ENCODE peak calls at places on chromosomes 6 and 20, in six cellular contexts. Q is fibroblast of lung; B is suprapubic skin; M is MM.1S; I is CD8-positive, alpha-beta memory T cell; X is WERI-Rb-1. W is an unnamed sample.

GRCh38 chr6:48765352-48765961 is 654.5 kb upstream of the PTCHD4 start:
- DNase-seq in M (peak), X (peak), I (no peak), Q (peak), B (no peak), W (peak)

GRCh38 chr6:145015739-145016558 is 719.4 kb downstream of the EPM2A start:
- DNase-seq in B (no peak), Q (peak), I (no peak), M (no peak), X (no peak), W (peak)

GRCh38 chr6:52115891-52116604 is 28.6 kb upstream of the PKHD1 start:
- DNase-seq in I (no peak), B (no peak), X (no peak), M (no peak), Q (no peak), W (peak)

GRCh38 chr20:45946149-45946970 is 11.9 kb downstream of the PCIF1 start:
- DNase-seq in Q (peak), M (no peak), B (no peak), I (peak), X (no peak), W (no peak)

GRCh38 chr20:34875657-34876160 is 703 bp upstream of the ACSS2 start:
- DNase-seq in X (no peak), M (no peak), Q (no peak), B (no peak), I (no peak), W (no peak)

GRCh38 chr6:33427585-33428218 is 7.8 kb downstream of the SYNGAP1 start:
- DNase-seq in X (peak), B (no peak), Q (no peak), I (peak), M (no peak), W (peak)

GRCh38 chr20:7650481-7650880 is 289.8 kb downstream of the HAO1 start:
- DNase-seq in X (no peak), I (no peak), B (no peak), Q (peak), M (no peak), W (peak)

GRCh38 chr6:3439961-3440360 is 16.9 kb downstream of the SLC22A23 start:
- DNase-seq in M (no peak), I (no peak), X (no peak), B (no peak), Q (no peak), W (no peak)

GRCh38 chr6:166541876-166542579 is 44.5 kb downstream of the RAMACL start:
- DNase-seq in X (no peak), B (no peak), M (no peak), I (no peak), Q (no peak), W (no peak)

GRCh38 chr20:8250539-8251200 is 118.6 kb downstream of the PLCB1 start:
- DNase-seq in Q (no peak), B (no peak), X (no peak), M (no peak), I (no peak), W (no peak)

GRCh38 chr6:39543117-39543516 is 182.1 kb downstream of the KIF6 start:
- DNase-seq in B (peak), X (no peak), I (no peak), M (no peak), Q (peak), W (no peak)

GRCh38 chr20:35368616-35369423 is 43.0 kb downstream of the UQCC1 start:
- DNase-seq in B (no peak), Q (no peak), X (peak), I (no peak), M (peak), W (no peak)

GRCh38 chr20:50678213-50678898 is 13.0 kb downstream of the RIPOR3 start:
- DNase-seq in I (no peak), Q (no peak), X (no peak), B (no peak), M (no peak), W (peak)

GRCh38 chr20:13841206-13841605 is 56.4 kb downstream of the NDUFAF5 start:
- DNase-seq in M (no peak), X (no peak), Q (no peak), I (no peak), B (no peak), W (no peak)

GRCh38 chr6:15493437-15494168 is 169.2 kb downstream of the DTNBP1 start:
- DNase-seq in M (no peak), X (no peak), B (no peak), I (no peak), Q (peak), W (no peak)

GRCh38 chr6:112433457-112433856 is 86.3 kb downstream of the RFPL4B start:
- DNase-seq in X (no peak), M (no peak), B (no peak), I (no peak), Q (no peak), W (peak)

GRCh38 chr6:47206626-47207025 is 103.1 kb downstream of the TNFRSF21 start:
- DNase-seq in Q (no peak), B (no peak), I (no peak), X (no peak), M (no peak), W (no peak)

GRCh38 chr6:105097288-105097687 is 82.5 kb downstream of the POPDC3 start:
- DNase-seq in X (no peak), B (no peak), Q (no peak), M (no peak), I (no peak), W (peak)

GRCh38 chr20:47688385-47689381 is 96.6 kb downstream of the SULF2 start:
- DNase-seq in M (no peak), B (no peak), X (no peak), Q (no peak), I (no peak), W (no peak)

GRCh38 chr20:50635676-50636600 is 55.4 kb downstream of the RIPOR3 start:
- DNase-seq in M (peak), I (peak), Q (peak), X (peak), B (no peak), W (peak)

GRCh38 chr6:16766043-16766521 is 4.8 kb upstream of the ATXN1 start:
- DNase-seq in I (no peak), M (peak), Q (peak), X (no peak), B (no peak), W (peak)

GRCh38 chr20:48189177-48189576 is 403.9 kb upstream of the SULF2 start:
- DNase-seq in X (peak), B (no peak), I (no peak), M (peak), Q (peak), W (peak)

GRCh38 chr20:51345601-51346101 is 196.9 kb downstream of the NFATC2 start:
- DNase-seq in Q (peak), B (no peak), I (no peak), M (no peak), X (no peak), W (peak)

GRCh38 chr20:56628015-56628872 is 862 bp upstream of the TFAP2C start:
- DNase-seq in I (no peak), X (no peak), M (peak), B (no peak), Q (no peak), W (peak)

DNA sequence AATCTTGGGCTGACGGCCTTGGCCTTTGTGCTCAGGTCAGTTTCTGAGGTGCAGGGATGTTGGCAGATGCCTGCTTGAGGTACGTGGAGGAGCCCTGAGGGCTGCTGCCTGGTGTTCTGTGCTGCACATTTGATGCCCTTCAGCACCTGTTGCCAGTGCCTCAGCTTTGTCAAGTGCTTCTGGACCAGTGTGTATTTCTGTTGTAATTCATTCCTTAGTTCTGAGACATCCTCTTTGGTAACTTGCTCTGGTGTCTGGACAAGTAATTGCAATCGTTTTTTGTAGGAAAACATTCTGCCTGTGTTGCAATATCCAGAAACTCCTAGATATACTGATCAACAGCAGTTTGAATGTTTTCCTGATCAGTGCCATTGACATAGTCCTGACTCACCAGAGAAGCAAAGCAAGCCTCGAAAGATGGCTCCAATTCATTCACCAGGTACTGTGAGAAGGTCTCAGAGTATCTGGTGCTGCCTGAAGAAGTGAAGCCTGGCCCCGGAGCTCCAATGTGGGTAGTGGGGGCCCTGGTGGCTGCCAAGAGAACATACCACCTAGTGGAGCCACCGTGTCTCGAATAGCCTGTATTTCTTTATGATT is 26.7 kb downstream of the ZNF337 start:
- DNase-seq in B (no peak), X (peak), Q (peak), M (no peak), I (no peak), W (peak)
- H3K27ac ChIP-seq in B (no peak), X (no peak), Q (no peak), M (no peak), I (no peak), W (no peak)

GRCh38 chr6:160801418-160801817 is 99.4 kb downstream of the PLG start:
- DNase-seq in X (no peak), Q (no peak), B (no peak), I (no peak), M (no peak), W (no peak)

GRCh38 chr6:160799801-160800200 is 97.8 kb downstream of the PLG start:
- DNase-seq in I (no peak), X (no peak), Q (no peak), B (no peak), M (no peak), W (no peak)

GRCh38 chr6:160810238-160810637 is 108.2 kb downstream of the PLG start:
- DNase-seq in M (no peak), X (no peak), I (no peak), Q (no peak), B (no peak), W (peak)

GRCh38 chr6:160808263-160808662 is 106.2 kb downstream of the PLG start:
- DNase-seq in X (no peak), I (no peak), M (no peak), B (no peak), Q (no peak), W (peak)

DNA sequence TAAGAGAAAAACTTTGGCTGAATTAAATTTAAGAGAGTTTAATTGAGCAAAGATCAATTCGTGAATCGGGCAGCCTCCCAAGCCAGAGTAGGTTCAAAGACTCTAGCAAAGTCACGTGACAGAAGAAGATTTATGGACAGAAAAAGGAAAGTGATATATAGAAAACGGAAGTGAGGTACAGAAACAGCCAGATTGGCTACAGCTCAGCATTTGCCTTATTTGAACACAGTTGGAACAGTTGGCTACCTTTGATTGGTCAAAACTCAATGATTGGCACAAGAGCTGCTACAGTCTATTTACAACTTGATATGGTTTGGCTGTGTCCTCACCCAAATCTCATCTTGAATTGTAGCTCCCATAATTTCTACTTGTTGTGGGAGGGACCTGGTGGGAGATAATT is 102.6 kb downstream of the PLG start:
- DNase-seq in B (no peak), Q (no peak), M (no peak), I (no peak), X (no peak), W (no peak)
- H3K27ac ChIP-seq in B (no peak), Q (no peak), M (no peak), I (no peak), X (no peak), W (no peak)

DNA sequence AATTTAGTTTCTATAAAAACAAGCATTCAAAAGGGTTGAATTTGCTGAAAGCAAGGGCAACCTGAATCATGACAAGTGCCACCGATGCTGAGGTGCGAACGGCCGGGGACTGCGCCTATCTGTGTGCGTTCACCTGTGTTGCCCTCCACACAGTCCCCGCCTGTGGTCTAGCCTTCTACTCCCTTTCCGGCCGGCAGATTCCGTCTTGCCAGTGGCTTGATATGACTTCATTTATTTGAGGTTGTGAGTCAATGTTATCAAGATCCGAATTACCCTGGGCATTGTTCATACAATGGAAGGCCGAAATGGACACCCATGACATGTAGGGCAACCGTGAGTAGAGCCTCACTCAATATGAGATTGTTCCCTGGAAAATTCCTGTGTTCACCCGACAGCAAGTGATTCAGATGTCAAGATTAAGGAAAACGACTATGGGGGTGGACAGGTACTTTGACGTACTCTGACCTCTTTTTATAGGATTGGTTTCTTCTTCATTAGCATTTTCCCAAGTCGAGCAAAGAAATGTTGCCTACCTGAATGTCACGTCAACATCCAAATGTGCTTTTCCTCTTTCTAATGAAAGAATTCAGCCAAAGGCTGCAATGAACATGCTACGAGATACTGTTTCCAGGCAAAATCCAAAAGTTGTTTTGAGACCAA is 41.1 kb upstream of the NEDD9 start:
- DNase-seq in B (no peak), X (no peak), M (no peak), Q (no peak), I (no peak), W (peak)
- H3K27ac ChIP-seq in B (no peak), X (no peak), M (no peak), Q (no peak), I (no peak), W (peak)

DNA sequence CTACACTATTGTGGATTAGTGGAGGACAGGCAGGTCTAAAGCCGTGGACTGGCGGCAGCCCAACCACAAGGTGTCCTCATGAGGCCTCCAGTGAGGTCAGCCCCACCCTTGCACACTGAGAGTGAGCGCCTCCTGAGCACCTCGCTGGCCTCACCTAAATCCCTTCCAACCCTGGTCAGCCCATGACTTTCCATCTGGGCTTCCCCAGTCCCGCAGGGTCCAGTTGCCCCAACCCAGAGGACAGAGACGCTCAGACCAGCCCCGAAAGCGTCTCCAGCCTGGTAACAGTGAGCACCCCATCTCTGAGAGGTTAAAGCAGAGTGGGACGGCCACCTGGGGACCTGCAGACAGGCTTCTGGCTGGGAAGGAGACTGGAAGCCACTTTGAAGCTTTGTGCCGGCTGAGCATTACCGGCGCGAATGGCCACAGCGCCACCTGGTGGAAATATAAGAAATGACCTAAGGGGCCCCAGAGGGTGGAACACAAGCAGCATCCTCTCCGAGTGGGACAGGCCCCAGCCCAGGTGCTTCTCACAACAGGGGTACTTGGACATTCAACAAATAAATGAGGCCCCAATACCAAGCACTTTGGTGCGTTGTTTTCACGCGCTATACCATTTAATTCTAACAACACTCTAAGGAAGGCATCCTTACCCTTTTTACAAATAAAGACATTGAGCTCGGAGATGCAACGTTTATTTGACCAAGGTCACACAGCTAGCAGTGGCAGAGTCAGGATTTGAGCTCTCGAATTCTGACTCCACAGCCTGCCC is 65.7 kb upstream of the TOP1 start:
- DNase-seq in I (peak), Q (peak), X (peak), B (peak), M (peak), W (peak)
- H3K27ac ChIP-seq in I (no peak), Q (no peak), X (peak), B (no peak), M (no peak), W (no peak)

DNA sequence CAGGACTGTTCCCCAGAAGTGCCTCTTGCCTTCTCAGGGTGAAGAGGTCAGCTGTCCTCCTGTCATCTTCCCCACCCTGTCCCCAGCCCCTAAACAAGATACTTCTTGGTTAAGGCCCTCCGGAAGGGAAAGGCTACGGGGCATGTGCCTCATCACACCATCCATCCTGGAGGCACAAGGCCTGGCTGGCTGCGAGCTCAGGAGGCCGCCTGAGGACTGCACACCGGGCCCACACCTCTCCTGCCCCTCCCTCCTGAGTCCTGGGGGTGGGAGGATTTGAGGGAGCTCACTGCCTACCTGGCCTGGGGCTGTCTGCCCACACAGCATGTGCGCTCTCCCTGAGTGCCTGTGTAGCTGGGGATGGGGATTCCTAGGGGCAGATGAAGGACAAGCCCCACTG is 9.8 kb downstream of the PI16 start:
- DNase-seq in I (no peak), M (no peak), X (no peak), Q (no peak), B (no peak), W (no peak)
- H3K27ac ChIP-seq in I (no peak), M (no peak), X (no peak), Q (no peak), B (no peak), W (no peak)

GRCh38 chr20:4135385-4136077 is 120.2 kb upstream of the RNF24 start:
- DNase-seq in I (no peak), Q (peak), M (no peak), X (no peak), B (no peak), W (peak)

GRCh38 chr20:4136078-4136966 is 121.0 kb upstream of the RNF24 start:
- DNase-seq in B (no peak), I (no peak), Q (no peak), M (no peak), X (no peak), W (no peak)

GRCh38 chr20:4134355-4134834 is 119.0 kb upstream of the RNF24 start:
- DNase-seq in M (no peak), Q (no peak), X (no peak), B (no peak), I (no peak), W (no peak)

GRCh38 chr20:4132956-4133355 is 117.6 kb upstream of the RNF24 start:
- DNase-seq in Q (no peak), M (no peak), X (no peak), I (no peak), B (no peak), W (no peak)

DNA sequence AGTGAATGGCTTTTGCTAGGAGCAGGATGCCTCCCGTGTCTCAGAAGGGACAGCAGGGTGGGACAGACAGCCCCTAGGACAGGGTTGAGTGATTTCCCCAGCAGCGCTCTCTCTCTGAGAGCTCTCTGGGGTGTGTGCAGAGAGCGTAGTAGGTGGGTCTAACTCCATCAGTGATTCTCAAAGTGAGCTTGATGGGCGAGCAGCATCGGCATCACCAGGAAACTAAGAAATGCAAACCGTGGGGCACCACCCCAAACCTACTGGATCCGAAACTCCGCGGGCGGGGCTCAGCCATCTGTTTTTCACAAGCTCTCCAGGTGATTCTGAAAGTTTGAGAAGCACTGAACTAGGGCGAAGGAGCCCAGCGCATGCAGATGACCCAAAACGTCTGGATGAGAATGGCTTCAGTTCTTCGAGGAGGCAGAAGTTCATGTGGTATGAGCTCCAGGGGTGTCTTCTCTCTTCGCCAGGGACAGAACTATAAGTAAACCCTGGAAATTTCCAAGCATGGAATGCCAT is 119.6 kb upstream of the RNF24 start:
- DNase-seq in B (no peak), X (no peak), I (no peak), Q (no peak), M (peak), W (no peak)
- H3K27ac ChIP-seq in B (no peak), X (no peak), I (no peak), Q (peak), M (peak), W (peak)

W was measured in PC-3.